ENCODE peak calls at places on chromosomes 11 and 22, in seven cellular contexts. C is uterus, N is ascending aorta, G is astrocyte of the spinal cord, I is HepG2, W is WERI-Rb-1, X is adrenal gland. B is an unnamed sample.

GRCh38 chr11:93623938-93624337 is 37.5 kb upstream of the CEP295 start:
- DNase-seq in I (peak; percentile 29), X (no peak), W (no peak), G (no peak), C (no peak), N (no peak), B (no peak)

GRCh38 chr11:31788066-31788465 is 23.1 kb downstream of the PAX6 start:
- DNase-seq in C (no peak), X (no peak), I (no peak), W (no peak), G (no peak), N (no peak), B (no peak)

GRCh38 chr11:70099578-70100282 is 21.6 kb downstream of the ANO1 start:
- DNase-seq in W (peak; percentile 28), X (no peak), G (peak; percentile 47), N (no peak), C (no peak), I (no peak), B (no peak)

GRCh38 chr11:120867988-120868387 is 155.9 kb upstream of the TBCEL start:
- DNase-seq in I (no peak), G (no peak), W (no peak), N (no peak), C (no peak), X (no peak), B (no peak)

GRCh38 chr11:35617687-35618496 is at the start of gene FJX1:
- DNase-seq in N (peak; percentile 77), G (peak; percentile 93), X (peak; percentile 57), C (peak; percentile 69), I (peak; percentile 17), W (peak; percentile 75), B (peak; percentile 50)

GRCh38 chr11:36450391-36450714 is 59.7 kb downstream of the TRAF6 start:
- DNase-seq in N (no peak), W (no peak), I (no peak), X (no peak), G (no peak), C (no peak), B (no peak)

GRCh38 chr11:125593113-125593761 is 585 bp downstream of the STT3A start:
- DNase-seq in I (peak; percentile 60), W (no peak), G (peak; percentile 8), X (peak; percentile 16), C (no peak), N (no peak), B (no peak)

GRCh38 chr11:109697140-109697843 is 275.3 kb downstream of the C11orf87 start:
- DNase-seq in I (peak; percentile 23), W (peak; percentile 36), C (no peak), N (no peak), G (peak; percentile 57), X (peak; percentile 26), B (no peak)

GRCh38 chr11:71406681-71407080 is 41.5 kb downstream of the DHCR7 start:
- DNase-seq in N (no peak), X (no peak), I (no peak), G (no peak), C (no peak), W (no peak), B (no peak)

GRCh38 chr22:37626144-37626543 is 13.3 kb upstream of the SH3BP1 start:
- DNase-seq in C (peak; percentile 92), I (no peak), G (no peak), X (no peak), N (peak; percentile 89), W (no peak), B (peak; percentile 91)

GRCh38 chr11:83363280-83363679 is 77.1 kb upstream of the CCDC90B start:
- DNase-seq in I (no peak), W (no peak), N (no peak), C (no peak), G (no peak), X (no peak), B (no peak)

GRCh38 chr11:113802621-113803020 is 23.0 kb downstream of the CLDN25 start:
- DNase-seq in G (no peak), N (no peak), I (no peak), C (no peak), W (no peak), X (no peak), B (no peak)

DNA sequence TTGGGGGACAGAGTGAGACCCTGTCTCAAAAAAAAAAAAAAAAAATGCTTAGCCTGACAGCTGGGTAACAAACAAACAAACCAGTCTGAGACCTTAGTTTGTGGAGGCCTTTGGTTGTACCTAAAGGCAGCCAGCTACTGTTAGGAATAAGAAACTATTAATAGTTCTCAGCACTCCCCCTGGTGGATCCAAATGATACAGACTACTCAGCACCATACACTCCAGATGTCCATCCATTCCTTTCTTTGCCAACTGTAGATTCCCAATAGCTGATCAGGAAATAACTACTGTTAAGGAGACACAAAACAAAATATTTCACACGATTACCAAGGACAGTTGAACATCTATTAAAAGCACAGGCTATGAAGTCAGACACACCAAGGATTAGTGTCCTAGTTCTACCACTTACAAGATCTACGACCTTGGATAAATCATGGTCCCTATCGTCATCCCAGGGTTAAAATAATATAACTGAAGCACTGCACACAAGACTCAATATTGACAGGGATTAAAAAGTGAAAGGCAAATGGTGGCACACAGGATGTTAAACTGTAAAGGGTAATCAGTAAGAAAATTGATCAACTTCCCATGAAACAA is 17.2 kb downstream of the CLDN25 start:
- DNase-seq in C (no peak), G (peak; percentile 52), W (peak; percentile 44), N (no peak), X (peak; percentile 63), I (peak; percentile 39), B (no peak)
- H3K4me3 ChIP-seq in C (no peak overlapping the region), G (no peak overlapping the region), W (no peak overlapping the region), N (no peak overlapping the region), X (no peak overlapping the region), I (no peak overlapping the region), B (no peak overlapping the region)

GRCh38 chr22:32848226-32848625 is 46.7 kb downstream of the TIMP3 start:
- DNase-seq in I (no peak), W (no peak), C (no peak), N (no peak), X (no peak), G (no peak), B (no peak)

GRCh38 chr22:32849501-32849900 is 48.0 kb downstream of the TIMP3 start:
- DNase-seq in C (no peak), I (no peak), G (no peak), X (no peak), N (no peak), W (peak; percentile 15), B (no peak)

GRCh38 chr22:32850157-32850556 is 48.7 kb downstream of the TIMP3 start:
- DNase-seq in N (no peak), C (no peak), G (no peak), X (no peak), W (no peak), I (no peak), B (no peak)

GRCh38 chr22:32844251-32844650 is 42.7 kb downstream of the TIMP3 start:
- DNase-seq in G (no peak), C (no peak), I (no peak), W (no peak), N (no peak), X (no peak), B (no peak)

GRCh38 chr22:32847067-32847491 is 45.6 kb downstream of the TIMP3 start:
- DNase-seq in X (peak; percentile 48), W (no peak), N (peak; percentile 74), G (no peak), C (peak; percentile 66), I (no peak), B (peak; percentile 88)
- H3K4me3 ChIP-seq in X (no peak overlapping the region), W (no peak overlapping the region), N (peak overlapping the region; percentile 40), G (no peak overlapping the region), C (no peak overlapping the region), I (no peak overlapping the region), B (no peak overlapping the region)

GRCh38 chr11:7577226-7577882 is 63.6 kb downstream of the PPFIBP2 start:
- DNase-seq in W (no peak), I (no peak), N (peak; percentile 72), X (no peak), C (peak; percentile 64), G (peak; percentile 18), B (peak; percentile 70)
- H3K4me3 ChIP-seq in W (no peak overlapping the region), I (no peak overlapping the region), N (peak overlapping the region; percentile 51), X (no peak overlapping the region), C (peak overlapping the region; percentile 29), G (peak overlapping the region; percentile 16), B (no peak overlapping the region)

GRCh38 chr22:32204211-32204855 is 540 bp downstream of the RFPL2 start:
- DNase-seq in G (no peak), X (no peak), W (peak; percentile 41), I (peak; percentile 9), C (no peak), N (no peak), B (no peak)
- H3K4me3 ChIP-seq in G (no peak overlapping the region), X (no peak overlapping the region), W (peak overlapping the region; percentile 45), I (peak overlapping the region; percentile 69), C (no peak overlapping the region), N (peak overlapping the region; percentile 41), B (no peak overlapping the region)

DNA sequence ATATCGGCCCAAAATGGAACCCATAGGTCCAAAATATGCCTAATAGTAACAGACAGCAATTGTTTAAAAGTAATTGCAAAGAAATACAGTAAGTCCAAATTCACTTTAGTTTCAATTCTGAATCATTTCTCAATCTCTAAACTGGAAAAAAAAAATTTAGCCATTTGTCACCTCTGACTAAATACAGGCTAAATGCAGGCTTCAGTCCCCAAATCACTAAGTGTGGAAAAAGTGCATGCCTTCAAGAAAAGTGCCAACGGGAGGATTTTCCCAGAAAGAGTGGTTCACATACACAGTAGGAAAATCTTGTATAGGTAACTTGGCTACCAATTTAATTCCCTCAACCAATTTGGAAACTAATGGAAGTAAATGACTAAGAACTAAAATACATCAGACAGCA is 35.7 kb downstream of the SIK3 start:
- DNase-seq in X (no peak), C (no peak), N (no peak), G (no peak), W (no peak), I (no peak), B (no peak)
- H3K4me3 ChIP-seq in X (no peak overlapping the region), C (no peak overlapping the region), N (no peak overlapping the region), G (no peak overlapping the region), W (no peak overlapping the region), I (no peak overlapping the region), B (no peak overlapping the region)

GRCh38 chr22:45996241-45997076 is 19.5 kb upstream of the WNT7B start:
- DNase-seq in C (peak; percentile 66), I (no peak), G (peak; percentile 65), W (no peak), X (peak; percentile 73), N (peak; percentile 82), B (no peak)
- H3K4me3 ChIP-seq in C (no peak overlapping the region), I (peak overlapping the region; percentile 37), G (no peak overlapping the region), W (no peak overlapping the region), X (no peak overlapping the region), N (no peak overlapping the region), B (no peak overlapping the region)